ENCODE peak calls at places on chromosomes 1 and 21, in nine cellular contexts. Q is heart left ventricle; I is aorta; H is ovary; L is fibroblast of lung; Y is PC-3; C is brain microvascular endothelial cell; D is CD8-positive, alpha-beta memory T cell; X is tibial nerve. Z is an unnamed sample. For H3K27me3, the result is how much of the 10 kb centered on the place peaks cover.

GRCh38 chr1:119626841-119627240 is 21.2 kb downstream of the ZNF697 start:
- DNase-seq in Q (no peak), I (no peak), H (no peak), L (peak), Y (no peak), C (peak), D (no peak), X (no peak), Z (no peak)

GRCh38 chr1:161193561-161194235 is 5.2 kb downstream of the ADAMTS4 start:
- DNase-seq in Q (no peak), I (peak), H (no peak), L (no peak), Y (no peak), C (no peak), D (no peak), X (no peak), Z (no peak)

GRCh38 chr1:71770121-71770520 is 512.2 kb downstream of the NEGR1 start:
- DNase-seq in Q (no peak), I (no peak), H (no peak), L (peak), Y (no peak), C (peak), D (no peak), X (no peak), Z (no peak)

GRCh38 chr1:61447339-61448016 is 277.5 kb downstream of the TM2D1 start:
- DNase-seq in Q (no peak), I (no peak), H (no peak), L (no peak), Y (no peak), C (no peak), D (no peak), X (no peak), Z (no peak)

GRCh38 chr1:199176713-199177112 is 537.9 kb downstream of the PTPRC start:
- DNase-seq in Q (no peak), I (no peak), H (no peak), L (no peak), Y (no peak), C (no peak), D (no peak), X (no peak), Z (no peak)

GRCh38 chr1:84339503-84339902 is 38.0 kb downstream of the SAMD13 start:
- DNase-seq in Q (no peak), I (no peak), H (no peak), L (no peak), Y (no peak), C (peak), D (no peak), X (no peak), Z (no peak)

GRCh38 chr1:170929835-170930554 is 5.3 kb upstream of the MROH9 start:
- DNase-seq in Q (peak), I (no peak), H (peak), L (peak), Y (peak), C (peak), D (no peak), X (peak), Z (peak)

GRCh38 chr1:92329356-92330129 is 30.7 kb downstream of the RPAP2 start:
- DNase-seq in Q (no peak), I (no peak), H (no peak), L (peak), Y (peak), C (peak), D (no peak), X (no peak), Z (no peak)

GRCh38 chr21:45016031-45016430 is 58.3 kb upstream of the ADARB1 start:
- DNase-seq in Q (peak), I (peak), H (no peak), L (no peak), Y (no peak), C (no peak), D (peak), X (no peak), Z (no peak)

GRCh38 chr1:155202198-155202597 is 5.5 kb downstream of the THBS3 start:
- DNase-seq in Q (no peak), I (peak), H (no peak), L (no peak), Y (no peak), C (no peak), D (peak), X (no peak), Z (no peak)

GRCh38 chr1:175179837-175180590 is 12.6 kb downstream of the KIAA0040 start:
- DNase-seq in Q (no peak), I (no peak), H (no peak), L (no peak), Y (peak), C (no peak), D (no peak), X (no peak), Z (no peak)

GRCh38 chr21:35646606-35647005 is 413.7 kb downstream of the SETD4 start:
- DNase-seq in Q (no peak), I (no peak), H (no peak), L (no peak), Y (no peak), C (peak), D (no peak), X (no peak), Z (no peak)

GRCh38 chr1:43651188-43651587 is 1.2 kb downstream of the KDM4A start:
- DNase-seq in Q (no peak), I (no peak), H (no peak), L (no peak), Y (peak), C (no peak), D (no peak), X (no peak), Z (peak)

GRCh38 chr1:241985787-241986186 is 13.1 kb downstream of the MAP1LC3C start:
- DNase-seq in Q (no peak), I (no peak), H (no peak), L (peak), Y (peak), C (peak), D (no peak), X (peak), Z (peak)

GRCh38 chr1:204130989-204131892 is 20.6 kb downstream of the ETNK2 start:
- DNase-seq in Q (no peak), I (no peak), H (peak), L (peak), Y (peak), C (peak), D (no peak), X (peak), Z (no peak)

GRCh38 chr1:92317836-92318493 is 19.1 kb downstream of the RPAP2 start:
- DNase-seq in Q (no peak), I (no peak), H (no peak), L (no peak), Y (no peak), C (peak), D (no peak), X (no peak), Z (peak)

GRCh38 chr1:57285979-57286378 is 137.9 kb downstream of the DAB1 start:
- DNase-seq in Q (no peak), I (no peak), H (no peak), L (no peak), Y (no peak), C (no peak), D (no peak), X (no peak), Z (no peak)

GRCh38 chr1:17870679-17871078 is 115.5 kb downstream of the ACTL8 start:
- DNase-seq in Q (no peak), I (no peak), H (no peak), L (no peak), Y (no peak), C (no peak), D (no peak), X (no peak), Z (no peak)

GRCh38 chr1:167645625-167646410 is 15.8 kb downstream of the RCSD1 start:
- DNase-seq in Q (no peak), I (no peak), H (no peak), L (no peak), Y (no peak), C (no peak), D (no peak), X (no peak), Z (no peak)

GRCh38 chr21:17441370-17441769 is 71.5 kb upstream of the CXADR start:
- DNase-seq in Q (no peak), I (no peak), H (no peak), L (peak), Y (peak), C (no peak), D (no peak), X (peak), Z (no peak)

GRCh38 chr1:17603091-17603841 is 63.8 kb downstream of the ARHGEF10L start:
- DNase-seq in Q (no peak), I (no peak), H (no peak), L (no peak), Y (no peak), C (no peak), D (no peak), X (no peak), Z (no peak)

GRCh38 chr1:88021529-88021928 is 662.5 kb upstream of the PKN2 start:
- DNase-seq in Q (no peak), I (no peak), H (no peak), L (no peak), Y (no peak), C (no peak), D (no peak), X (no peak), Z (no peak)

GRCh38 chr1:17023573-17023972 is 11.8 kb upstream of the ATP13A2 start:
- DNase-seq in Q (no peak), I (no peak), H (no peak), L (no peak), Y (no peak), C (no peak), D (no peak), X (no peak), Z (no peak)

GRCh38 chr1:36542962-36543515 is 60.3 kb upstream of the CSF3R start:
- DNase-seq in Q (no peak), I (no peak), H (no peak), L (no peak), Y (peak), C (no peak), D (no peak), X (no peak), Z (no peak)

GRCh38 chr1:219732814-219733491 is 120.0 kb upstream of the ZC3H11B start:
- DNase-seq in Q (no peak), I (no peak), H (no peak), L (no peak), Y (peak), C (no peak), D (no peak), X (no peak), Z (no peak)

GRCh38 chr1:67609572-67609939 is 75.4 kb upstream of the GADD45A start:
- DNase-seq in Q (no peak), I (no peak), H (no peak), L (no peak), Y (no peak), C (no peak), D (no peak), X (no peak), Z (no peak)

GRCh38 chr1:100893718-100894117 is 924 bp downstream of the EXTL2 start:
- DNase-seq in Q (no peak), I (no peak), H (no peak), L (no peak), Y (no peak), C (no peak), D (no peak), X (no peak), Z (no peak)
- H3K4me3 ChIP-seq in Q (peak), I (no peak), H (peak), L (peak), Y (peak), C (peak), D (no peak), X (no peak), Z (no peak)

GRCh38 chr1:21003281-21003680 is 173.4 kb downstream of the EIF4G3 start:
- DNase-seq in Q (no peak), I (no peak), H (no peak), L (no peak), Y (no peak), C (no peak), D (no peak), X (no peak), Z (no peak)

GRCh38 chr1:20999525-21000244 is 177.0 kb downstream of the EIF4G3 start:
- DNase-seq in Q (no peak), I (no peak), H (no peak), L (no peak), Y (no peak), C (no peak), D (no peak), X (no peak), Z (no peak)

GRCh38 chr1:20997602-20998235 is 179.0 kb downstream of the EIF4G3 start:
- DNase-seq in Q (no peak), I (no peak), H (no peak), L (no peak), Y (no peak), C (no peak), D (no peak), X (no peak), Z (no peak)

GRCh38 chr1:21001042-21001441 is 175.7 kb downstream of the EIF4G3 start:
- DNase-seq in Q (no peak), I (no peak), H (no peak), L (no peak), Y (no peak), C (no peak), D (no peak), X (no peak), Z (no peak)

DNA sequence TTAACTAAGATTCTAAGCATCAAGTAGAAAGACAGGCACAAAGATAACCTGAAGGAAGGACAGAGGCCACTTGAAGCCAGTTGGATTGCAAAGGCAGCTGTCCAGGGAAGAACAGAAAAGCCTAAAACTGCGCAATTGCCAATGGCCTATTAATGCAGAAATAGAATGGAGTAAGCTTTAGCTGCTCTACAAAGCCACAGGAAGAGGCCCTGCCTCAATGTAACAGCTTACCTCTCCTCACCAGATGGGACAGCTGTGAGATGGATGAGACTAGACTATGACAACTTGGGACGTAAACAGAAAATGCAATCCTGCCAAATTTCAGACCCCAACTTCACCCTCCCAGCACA is 176.5 kb downstream of the EIF4G3 start:
- DNase-seq in Q (no peak), I (no peak), H (no peak), L (no peak), Y (no peak), C (no peak), D (no peak), X (no peak), Z (no peak)
- H3K27ac ChIP-seq in Q (no peak), I (no peak), H (no peak), L (no peak), Y (no peak), C (no peak), D (no peak), X (no peak), Z (no peak)

DNA sequence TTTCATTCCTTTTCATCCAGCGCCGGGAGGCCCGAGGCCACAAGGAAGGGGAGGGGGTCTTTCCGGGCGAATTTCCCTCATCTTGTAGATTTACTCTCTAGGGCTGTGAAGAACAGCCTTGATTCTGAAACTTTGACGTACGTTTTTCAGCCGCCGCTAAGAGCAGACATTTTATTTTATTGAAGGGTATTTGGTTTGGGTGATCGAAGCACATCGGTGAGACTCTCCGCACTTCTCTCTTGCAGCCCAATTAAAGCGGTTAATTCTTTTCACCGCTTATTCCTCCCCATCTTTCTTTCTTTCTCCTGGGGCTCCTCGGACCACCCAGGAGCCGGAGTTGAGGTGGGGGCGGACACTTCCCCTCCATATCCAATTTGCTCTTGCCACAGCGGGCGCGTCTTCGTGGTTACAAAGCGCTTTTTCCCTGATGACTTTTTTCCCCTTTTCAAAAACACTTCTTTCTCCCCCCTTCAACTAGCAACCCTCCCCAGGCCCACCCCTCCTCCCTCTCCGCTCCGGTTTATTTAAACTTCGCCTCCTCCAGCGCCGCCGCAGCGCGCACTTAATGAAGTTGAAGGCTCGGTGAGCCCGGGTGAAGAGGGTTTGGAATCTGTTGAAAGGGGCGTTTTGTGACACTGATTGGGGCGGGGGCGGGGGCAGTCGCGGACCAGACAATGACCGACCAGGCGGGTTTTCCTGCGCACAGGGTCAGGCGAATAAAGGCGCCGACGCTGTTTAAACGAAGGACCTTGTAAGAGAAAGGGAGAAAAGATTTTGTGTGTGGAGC is 5.9 kb downstream of the FOXD2 start:
- DNase-seq in Q (no peak), I (no peak), H (no peak), L (no peak), Y (no peak), C (no peak), D (no peak), X (no peak), Z (no peak)
- H3K27me3 ChIP-seq in Q (half or more), I (under half), H (under half), L (under half), Y (under half), C (half or more), D (half or more), X (half or more), Z (half or more)

DNA sequence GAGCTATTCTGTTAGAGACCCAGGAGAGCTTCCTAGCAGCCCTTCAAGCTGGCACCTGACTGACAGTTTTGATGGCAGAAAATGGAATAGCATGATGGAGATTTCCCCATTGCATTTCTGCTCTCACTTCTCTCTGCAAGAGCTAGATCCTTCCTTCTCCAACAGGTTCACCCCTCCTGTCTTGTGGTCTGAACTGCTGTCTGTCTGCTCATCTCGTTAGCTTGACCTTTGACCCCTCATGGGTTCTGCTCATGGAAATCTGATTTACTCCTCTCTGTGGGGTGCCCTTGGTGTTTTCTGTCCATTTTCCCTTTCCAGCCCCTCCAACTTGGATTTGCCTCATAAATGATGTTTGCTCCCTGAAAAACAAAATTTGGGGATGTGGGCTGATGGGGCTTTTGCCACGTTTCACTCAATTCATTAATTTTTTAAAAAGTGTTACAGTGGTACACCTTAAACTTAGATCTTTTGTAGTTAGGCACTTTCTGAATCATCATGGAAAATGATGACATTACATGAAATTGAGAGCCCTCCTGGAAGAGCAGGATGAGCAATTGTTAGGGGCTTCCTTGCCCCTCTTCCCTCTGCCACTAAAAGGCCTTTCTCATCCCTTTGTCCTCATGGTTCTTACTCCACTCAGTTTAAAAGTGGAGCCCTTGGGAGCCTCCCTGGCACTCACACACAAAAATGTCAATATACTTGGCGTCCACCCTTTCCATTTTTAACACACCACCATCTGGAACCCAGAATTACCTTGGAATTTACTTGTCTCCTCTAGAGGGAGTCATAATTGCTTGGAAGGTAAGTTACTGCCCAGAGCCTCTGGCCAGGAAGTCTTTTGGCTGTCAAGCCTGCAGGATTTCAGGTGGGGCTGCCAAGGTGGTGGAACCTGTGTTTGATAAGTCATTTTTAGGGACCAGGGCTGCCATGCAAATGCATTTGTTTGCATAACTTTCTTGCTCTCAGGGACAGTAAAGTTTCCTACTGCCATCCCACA is 31.9 kb upstream of the IL19 start:
- DNase-seq in Q (no peak), I (no peak), H (no peak), L (peak), Y (peak), C (no peak), D (no peak), X (no peak), Z (peak)
- H3K4me3 ChIP-seq in Q (no peak), I (no peak), H (no peak), L (no peak), Y (no peak), C (no peak), D (peak), X (no peak), Z (no peak)

GRCh38 chr1:234855851-234856250 is 245.9 kb upstream of the IRF2BP2 start:
- DNase-seq in Q (no peak), I (no peak), H (no peak), L (no peak), Y (no peak), C (no peak), D (no peak), X (no peak), Z (no peak)
- H3K27ac ChIP-seq in Q (peak), I (no peak), H (no peak), L (no peak), Y (no peak), C (no peak), D (no peak), X (no peak), Z (no peak)

DNA sequence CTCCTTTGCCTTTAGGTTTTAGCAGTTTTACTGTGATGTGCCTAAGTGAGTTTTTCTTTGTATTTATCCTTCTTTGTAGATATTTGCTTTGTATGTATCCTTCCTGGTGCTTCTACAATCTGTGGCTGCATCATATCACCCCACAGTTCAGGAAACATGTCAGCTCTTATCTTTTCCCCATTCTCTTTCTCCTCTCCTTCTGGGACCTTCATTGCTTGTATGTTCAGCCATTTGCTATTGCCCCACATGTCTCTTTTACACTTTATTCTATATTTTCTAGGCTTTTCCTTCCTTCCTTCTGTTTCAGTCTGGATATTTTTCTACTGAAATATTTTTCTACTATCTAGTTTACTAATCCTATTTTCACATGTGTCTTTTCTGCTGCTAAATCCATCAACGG is 14.9 kb downstream of the KNCN start:
- DNase-seq in Q (no peak), I (no peak), H (no peak), L (no peak), Y (no peak), C (no peak), D (no peak), X (no peak), Z (no peak)
- H3K27me3 ChIP-seq in Q (under half), I (under half), H (under half), L (under half), Y (under half), C (under half), D (under half), X (under half), Z (under half)

DNA sequence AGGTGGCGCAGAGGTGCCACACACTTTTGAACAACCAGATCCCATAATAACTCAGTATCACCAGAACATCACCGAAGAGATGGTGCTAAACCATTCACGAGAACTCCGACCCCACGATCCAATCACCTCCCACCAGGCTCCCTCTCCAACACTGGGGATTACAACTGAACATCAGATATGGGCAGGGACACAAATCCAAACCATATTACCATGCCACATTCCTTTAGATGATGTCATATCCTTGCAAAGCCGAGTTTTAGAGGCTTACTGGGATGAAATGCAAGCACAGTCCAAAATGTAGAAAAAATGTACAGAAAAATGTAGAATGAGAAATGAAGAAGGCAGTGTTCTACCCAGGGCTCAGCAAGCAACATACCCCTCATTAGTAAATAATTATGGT is 64.7 kb downstream of the SGIP1 start:
- DNase-seq in Q (no peak), I (no peak), H (no peak), L (peak), Y (peak), C (peak), D (no peak), X (no peak), Z (no peak)
- H3K4me3 ChIP-seq in Q (no peak), I (no peak), H (no peak), L (no peak), Y (no peak), C (no peak), D (no peak), X (no peak), Z (no peak)

Z was measured in small intestine.